ENCODE peak calls at places on chromosomes 6 and 20, in five cellular contexts. P is CD4-positive, CD25-positive, alpha-beta regulatory T cell; G is spleen; R is heart left ventricle; C is BE2C. I is an unnamed sample. For H3K9me3 and H3K4me1, the result is how much of the 10 kb centered on the place peaks cover.

GRCh38 chr6:168670386-168670985 is 229.5 kb downstream of the SMOC2 start:
- DNase-seq in P (no peak), G (no peak), R (no peak), C (no peak), I (no peak)

GRCh38 chr20:3687655-3688054 is 5.8 kb upstream of the ADAM33 start:
- DNase-seq in P (no peak), G (no peak), R (peak), C (no peak), I (no peak)

GRCh38 chr6:151141685-151142084 is 98.1 kb upstream of the AKAP12 start:
- DNase-seq in P (no peak), G (no peak), R (no peak), C (no peak), I (no peak)

GRCh38 chr6:8219352-8219943 is 117.1 kb upstream of the EEF1E1 start:
- DNase-seq in P (peak), G (no peak), R (no peak), C (peak), I (peak)

GRCh38 chr6:30684386-30685156 is 1.9 kb downstream of the PPP1R18 start:
- DNase-seq in P (peak), G (peak), R (peak), C (peak), I (no peak)

GRCh38 chr6:32369678-32370077 is 2.0 kb downstream of the TSBP1 start:
- DNase-seq in P (no peak), G (no peak), R (no peak), C (no peak), I (no peak)

GRCh38 chr6:36443951-36444428 is 1.2 kb downstream of the KCTD20 start:
- DNase-seq in P (no peak), G (no peak), R (no peak), C (peak), I (no peak)

GRCh38 chr20:44056010-44056698 is 130.8 kb downstream of the JPH2 start:
- DNase-seq in P (peak), G (no peak), R (no peak), C (peak), I (peak)

GRCh38 chr6:54191460-54191859 is 80.2 kb downstream of the MLIP start:
- DNase-seq in P (no peak), G (no peak), R (no peak), C (no peak), I (no peak)

GRCh38 chr6:139378226-139378625 is 3.8 kb upstream of the CITED2 start:
- DNase-seq in P (no peak), G (no peak), R (no peak), C (no peak), I (no peak)

GRCh38 chr6:33168624-33169023 is 23.6 kb downstream of the COL11A2 start:
- DNase-seq in P (no peak), G (peak), R (no peak), C (no peak), I (no peak)

GRCh38 chr6:77633993-77634392 is 18.8 kb upstream of the MEI4 start:
- DNase-seq in P (no peak), G (no peak), R (no peak), C (no peak), I (no peak)

GRCh38 chr20:10110151-10110550 is 75.4 kb downstream of the ANKEF1 start:
- DNase-seq in P (no peak), G (no peak), R (no peak), C (no peak), I (no peak)

GRCh38 chr20:29452186-29452585 is 1805.3 kb upstream of the DEFB115 start:
- DNase-seq in P (no peak), G (no peak), R (no peak), C (no peak), I (no peak)
- H3K9me3 ChIP-seq in P (under half), G (under half), R (under half), C (under half), I (under half)

GRCh38 chr6:126553856-126554255 is 213.9 kb downstream of the CENPW start:
- DNase-seq in P (no peak), G (no peak), R (no peak), C (no peak), I (no peak)
- H3K4me3 ChIP-seq in P (no peak), G (no peak), R (no peak), C (no peak), I (no peak)

GRCh38 chr6:13479206-13479797 is 8.1 kb downstream of the GFOD1 start:
- DNase-seq in P (no peak), G (no peak), R (no peak), C (no peak), I (no peak)
- H3K4me1 ChIP-seq in P (under half), G (under half), R (under half), C (under half), I (under half)

GRCh38 chr20:63937596-63937995 is 18.6 kb downstream of the UCKL1 start:
- DNase-seq in P (no peak), G (no peak), R (no peak), C (no peak), I (no peak)
- H3K9me3 ChIP-seq in P (under half), G (under half), R (under half), C (under half), I (under half)

GRCh38 chr20:35327074-35327976 is 35.1 kb upstream of the FAM83C start:
- DNase-seq in P (no peak), G (no peak), R (no peak), C (no peak), I (no peak)
- H3K4me3 ChIP-seq in P (no peak), G (no peak), R (no peak), C (no peak), I (no peak)

I was measured in naive thymus-derived CD4-positive, alpha-beta T cell.